ENCODE peak calls at places on chromosome 1, in nine cellular contexts. One of them, this sample, is unnamed.

GRCh38 chr1:172662464-172663109 is 3.7 kb downstream of the FASLG start:
- DNase-seq in NB4: peak
- DNase-seq in GM12864: peak
- DNase-seq in HL-60: peak
- DNase-seq in left lung: peak
- DNase-seq in fibroblast of villous mesenchyme: peak
- DNase-seq in testis: peak
- DNase-seq in GM06990: peak
- DNase-seq in hepatocyte: no peak
- DNase-seq in this sample: peak

GRCh38 chr1:173426057-173426456 is 51.1 kb upstream of the PRDX6 start:
- DNase-seq in hepatocyte: no peak
- DNase-seq in HL-60: no peak
- DNase-seq in GM06990: no peak
- DNase-seq in GM12864: no peak
- DNase-seq in testis: no peak
- DNase-seq in fibroblast of villous mesenchyme: no peak
- DNase-seq in left lung: no peak
- DNase-seq in NB4: no peak
- DNase-seq in this sample: no peak

GRCh38 chr1:15336866-15337265 is 72.8 kb upstream of the EFHD2 start:
- DNase-seq in hepatocyte: no peak
- DNase-seq in GM06990: no peak
- DNase-seq in NB4: no peak
- DNase-seq in GM12864: no peak
- DNase-seq in left lung: no peak
- DNase-seq in testis: no peak
- DNase-seq in HL-60: no peak
- DNase-seq in fibroblast of villous mesenchyme: no peak
- DNase-seq in this sample: no peak

GRCh38 chr1:54813479-54814147 is 12.5 kb upstream of the TTC22 start:
- DNase-seq in GM06990: peak
- DNase-seq in HL-60: no peak
- DNase-seq in NB4: no peak
- DNase-seq in left lung: peak
- DNase-seq in testis: no peak
- DNase-seq in fibroblast of villous mesenchyme: no peak
- DNase-seq in GM12864: no peak
- DNase-seq in hepatocyte: no peak
- DNase-seq in this sample: no peak

GRCh38 chr1:184425449-184426277 is 38.8 kb downstream of the C1orf21 start:
- DNase-seq in fibroblast of villous mesenchyme: peak
- DNase-seq in HL-60: no peak
- DNase-seq in GM06990: no peak
- DNase-seq in NB4: no peak
- DNase-seq in testis: no peak
- DNase-seq in hepatocyte: no peak
- DNase-seq in left lung: no peak
- DNase-seq in GM12864: no peak
- DNase-seq in this sample: no peak

GRCh38 chr1:220451541-220451940 is 76.4 kb upstream of the MARK1 start:
- DNase-seq in HL-60: no peak
- DNase-seq in left lung: no peak
- DNase-seq in hepatocyte: peak
- DNase-seq in testis: peak
- DNase-seq in NB4: no peak
- DNase-seq in GM12864: no peak
- DNase-seq in GM06990: no peak
- DNase-seq in fibroblast of villous mesenchyme: peak
- DNase-seq in this sample: no peak

GRCh38 chr1:1020000-1020404 is at the start of gene AGRN:
- DNase-seq in testis: no peak
- DNase-seq in left lung: no peak
- DNase-seq in fibroblast of villous mesenchyme: peak
- DNase-seq in HL-60: no peak
- DNase-seq in GM12864: no peak
- DNase-seq in GM06990: no peak
- DNase-seq in NB4: peak
- DNase-seq in hepatocyte: no peak
- DNase-seq in this sample: peak

GRCh38 chr1:213931804-213932203 is 56.0 kb upstream of the PROX1 start:
- DNase-seq in fibroblast of villous mesenchyme: no peak
- DNase-seq in HL-60: no peak
- DNase-seq in hepatocyte: no peak
- DNase-seq in NB4: no peak
- DNase-seq in testis: no peak
- DNase-seq in GM12864: no peak
- DNase-seq in left lung: no peak
- DNase-seq in GM06990: no peak
- DNase-seq in this sample: no peak

GRCh38 chr1:13730751-13731482 is 30.9 kb downstream of the PRDM2 start:
- DNase-seq in HL-60: peak
- DNase-seq in GM06990: peak
- DNase-seq in testis: peak
- DNase-seq in fibroblast of villous mesenchyme: no peak
- DNase-seq in hepatocyte: no peak
- DNase-seq in left lung: peak
- DNase-seq in NB4: no peak
- DNase-seq in GM12864: peak
- DNase-seq in this sample: peak

GRCh38 chr1:10429868-10430215 is 391 bp upstream of the CENPS start:
- DNase-seq in testis: no peak
- DNase-seq in HL-60: peak
- DNase-seq in left lung: no peak
- DNase-seq in fibroblast of villous mesenchyme: no peak
- DNase-seq in GM06990: no peak
- DNase-seq in hepatocyte: no peak
- DNase-seq in NB4: no peak
- DNase-seq in GM12864: no peak
- DNase-seq in this sample: no peak

GRCh38 chr1:211564084-211564483 is 14.9 kb downstream of the SLC30A1 start:
- DNase-seq in HL-60: no peak
- DNase-seq in GM06990: no peak
- DNase-seq in testis: no peak
- DNase-seq in left lung: no peak
- DNase-seq in GM12864: no peak
- DNase-seq in hepatocyte: no peak
- DNase-seq in fibroblast of villous mesenchyme: no peak
- DNase-seq in NB4: no peak
- DNase-seq in this sample: no peak

GRCh38 chr1:175757381-175758015 is 14.1 kb upstream of the TNR start:
- DNase-seq in testis: peak
- DNase-seq in GM06990: peak
- DNase-seq in fibroblast of villous mesenchyme: peak
- DNase-seq in HL-60: peak
- DNase-seq in GM12864: no peak
- DNase-seq in NB4: peak
- DNase-seq in hepatocyte: peak
- DNase-seq in left lung: no peak
- DNase-seq in this sample: peak

GRCh38 chr1:188489336-188490112 is 1660.8 kb downstream of the PLA2G4A start:
- DNase-seq in HL-60: no peak
- DNase-seq in NB4: no peak
- DNase-seq in testis: no peak
- DNase-seq in hepatocyte: peak
- DNase-seq in GM12864: no peak
- DNase-seq in GM06990: no peak
- DNase-seq in fibroblast of villous mesenchyme: no peak
- DNase-seq in left lung: no peak
- DNase-seq in this sample: no peak

DNA sequence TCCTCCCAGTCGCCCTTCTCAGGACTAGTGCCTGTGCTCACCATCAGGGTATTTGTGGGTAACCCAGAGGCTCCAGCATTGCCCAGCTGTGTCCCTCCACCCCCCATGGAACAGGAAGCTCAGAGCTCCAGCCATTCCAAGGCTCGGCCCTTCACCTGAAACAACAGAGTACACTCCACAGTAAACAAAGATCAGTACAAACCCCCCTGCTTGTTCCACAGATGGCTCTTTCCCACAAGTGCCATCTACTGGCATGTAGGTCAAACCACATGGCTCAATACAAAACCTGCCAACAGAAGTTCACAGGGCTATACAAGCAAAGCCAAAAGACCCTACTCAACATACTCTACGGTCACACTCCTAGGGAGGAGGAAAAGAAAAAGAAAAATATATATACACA is 258.7 kb downstream of the AGBL4 start:
- DNase-seq in left lung: no peak
- DNase-seq in hepatocyte: no peak
- DNase-seq in fibroblast of villous mesenchyme: no peak
- DNase-seq in GM12864: no peak
- DNase-seq in GM06990: no peak
- DNase-seq in HL-60: no peak
- DNase-seq in NB4: peak
- DNase-seq in testis: no peak
- DNase-seq in this sample: no peak
- TF ChIP-seq CTCF in left lung: no peak
- TF ChIP-seq CTCF in hepatocyte: no peak
- TF ChIP-seq CTCF in fibroblast of villous mesenchyme: no peak
- TF ChIP-seq CTCF in GM12864: no peak
- TF ChIP-seq CTCF in GM06990: no peak
- TF ChIP-seq CTCF in HL-60: no peak
- TF ChIP-seq CTCF in NB4: peak
- TF ChIP-seq CTCF in testis: no peak
- TF ChIP-seq CTCF in this sample: no peak

DNA sequence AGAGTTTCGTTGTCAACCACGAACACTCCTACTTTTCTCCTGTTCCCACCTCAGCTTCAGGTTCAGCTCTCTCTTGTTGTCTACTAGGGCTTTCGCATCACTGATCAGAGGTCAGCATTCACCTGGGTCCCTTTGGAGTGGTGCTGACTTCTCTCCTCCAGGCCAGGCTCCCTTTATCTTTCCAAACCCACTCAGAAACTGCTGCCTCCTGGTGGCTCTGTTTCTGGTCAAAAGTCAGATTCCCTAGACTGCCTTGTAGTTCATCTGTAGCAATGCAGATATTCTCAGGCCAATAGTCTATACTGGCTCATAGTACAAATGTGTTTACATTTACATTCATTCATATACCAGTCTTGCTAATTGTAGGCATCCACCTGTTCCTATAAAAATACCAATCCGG is 6.4 kb upstream of the ERI3 start:
- DNase-seq in testis: no peak
- DNase-seq in HL-60: no peak
- DNase-seq in GM06990: no peak
- DNase-seq in fibroblast of villous mesenchyme: no peak
- DNase-seq in NB4: no peak
- DNase-seq in hepatocyte: peak
- DNase-seq in left lung: no peak
- DNase-seq in GM12864: no peak
- DNase-seq in this sample: no peak
- TF ChIP-seq CTCF in testis: no peak
- TF ChIP-seq CTCF in HL-60: no peak
- TF ChIP-seq CTCF in GM06990: no peak
- TF ChIP-seq CTCF in fibroblast of villous mesenchyme: peak
- TF ChIP-seq CTCF in NB4: no peak
- TF ChIP-seq CTCF in hepatocyte: peak
- TF ChIP-seq CTCF in left lung: no peak
- TF ChIP-seq CTCF in GM12864: no peak
- TF ChIP-seq CTCF in this sample: no peak

GRCh38 chr1:52752427-52752826 is 26.2 kb downstream of the ZYG11B start:
- DNase-seq in HL-60: no peak
- DNase-seq in fibroblast of villous mesenchyme: no peak
- DNase-seq in GM06990: no peak
- DNase-seq in testis: no peak
- DNase-seq in hepatocyte: no peak
- DNase-seq in NB4: no peak
- DNase-seq in GM12864: no peak
- DNase-seq in left lung: no peak
- DNase-seq in this sample: no peak
- TF ChIP-seq CTCF in HL-60: no peak
- TF ChIP-seq CTCF in fibroblast of villous mesenchyme: no peak
- TF ChIP-seq CTCF in GM06990: no peak
- TF ChIP-seq CTCF in testis: no peak
- TF ChIP-seq CTCF in hepatocyte: no peak
- TF ChIP-seq CTCF in NB4: no peak
- TF ChIP-seq CTCF in GM12864: no peak
- TF ChIP-seq CTCF in left lung: no peak
- TF ChIP-seq CTCF in this sample: no peak

GRCh38 chr1:32060914-32061313 is 11.8 kb upstream of the TMEM39B start:
- DNase-seq in fibroblast of villous mesenchyme: no peak
- DNase-seq in GM06990: no peak
- DNase-seq in GM12864: no peak
- DNase-seq in left lung: no peak
- DNase-seq in testis: no peak
- DNase-seq in HL-60: no peak
- DNase-seq in NB4: no peak
- DNase-seq in hepatocyte: no peak
- DNase-seq in this sample: no peak

GRCh38 chr1:32063261-32063681 is 9.5 kb upstream of the TMEM39B start:
- DNase-seq in HL-60: no peak
- DNase-seq in hepatocyte: peak
- DNase-seq in GM12864: no peak
- DNase-seq in NB4: peak
- DNase-seq in testis: no peak
- DNase-seq in left lung: no peak
- DNase-seq in fibroblast of villous mesenchyme: peak
- DNase-seq in GM06990: peak
- DNase-seq in this sample: peak

GRCh38 chr1:32066489-32066873 is 6.3 kb upstream of the TMEM39B start:
- DNase-seq in NB4: peak
- DNase-seq in GM06990: no peak
- DNase-seq in HL-60: peak
- DNase-seq in hepatocyte: no peak
- DNase-seq in testis: peak
- DNase-seq in GM12864: no peak
- DNase-seq in left lung: peak
- DNase-seq in fibroblast of villous mesenchyme: peak
- DNase-seq in this sample: no peak

GRCh38 chr1:32062867-32063230 is 9.9 kb upstream of the TMEM39B start:
- DNase-seq in hepatocyte: no peak
- DNase-seq in GM12864: no peak
- DNase-seq in left lung: no peak
- DNase-seq in fibroblast of villous mesenchyme: no peak
- DNase-seq in NB4: no peak
- DNase-seq in testis: no peak
- DNase-seq in HL-60: no peak
- DNase-seq in GM06990: no peak
- DNase-seq in this sample: no peak
- TF ChIP-seq CTCF in hepatocyte: no peak
- TF ChIP-seq CTCF in GM12864: no peak
- TF ChIP-seq CTCF in left lung: no peak
- TF ChIP-seq CTCF in fibroblast of villous mesenchyme: no peak
- TF ChIP-seq CTCF in NB4: no peak
- TF ChIP-seq CTCF in testis: no peak
- TF ChIP-seq CTCF in HL-60: no peak
- TF ChIP-seq CTCF in GM06990: no peak
- TF ChIP-seq CTCF in this sample: no peak